ENCODE peak calls at places on chromosomes 7 and 10, in five cellular contexts. H is transverse colon, Q is right lobe of liver, M is lower leg skin, A is vagina. Z is an unnamed sample.

GRCh38 chr7:94654764-94655561 is 970 bp downstream of the SGCE start:
- DNase-seq in H (no peak), Q (no peak), M (no peak), A (no peak), Z (peak; percentile 59)

GRCh38 chr10:106078796-106079576 is 1085.5 kb downstream of the SORCS1 start:
- DNase-seq in H (no peak), Q (no peak), M (no peak), A (no peak), Z (no peak)

GRCh38 chr10:132708441-132708840 is 77.5 kb downstream of the NKX6-2 start:
- DNase-seq in H (no peak), Q (peak; percentile 31), M (peak; percentile 80), A (no peak), Z (no peak)

GRCh38 chr7:54960517-54960916 is 58.3 kb upstream of the EGFR start:
- DNase-seq in H (no peak), Q (no peak), M (no peak), A (no peak), Z (no peak)

GRCh38 chr10:26881600-26882331 is 21.0 kb upstream of the ABI1 start:
- DNase-seq in H (no peak), Q (no peak), M (no peak), A (no peak), Z (no peak)

GRCh38 chr10:72263613-72264241 is 10.0 kb upstream of the DDIT4 start:
- DNase-seq in H (peak; percentile 77), Q (peak; percentile 88), M (no peak), A (no peak), Z (no peak)

GRCh38 chr7:50204576-50204975 is 99.9 kb upstream of the IKZF1 start:
- DNase-seq in H (no peak), Q (no peak), M (no peak), A (peak; percentile 22), Z (no peak)

GRCh38 chr7:6273380-6273837 is 985 bp upstream of the CYTH3 start:
- DNase-seq in H (peak; percentile 77), Q (peak; percentile 85), M (peak; percentile 84), A (no peak), Z (peak; percentile 46)

GRCh38 chr7:2760098-2760889 is 72.3 kb downstream of the AMZ1 start:
- DNase-seq in H (peak; percentile 88), Q (no peak), M (peak; percentile 94), A (no peak), Z (peak; percentile 92)

GRCh38 chr10:86511027-86511865 is 10.3 kb downstream of the WAPL start:
- DNase-seq in H (no peak), Q (no peak), M (no peak), A (no peak), Z (no peak)

GRCh38 chr10:62082729-62083412 is 181.4 kb downstream of the ARID5B start:
- DNase-seq in H (peak; percentile 37), Q (no peak), M (no peak), A (no peak), Z (no peak)

GRCh38 chr7:107850671-107851070 is 40.3 kb upstream of the DLD start:
- DNase-seq in H (peak; percentile 53), Q (no peak), M (no peak), A (no peak), Z (no peak)

GRCh38 chr7:146175716-146176115 is 59.1 kb downstream of the CNTNAP2 start:
- DNase-seq in H (no peak), Q (no peak), M (no peak), A (no peak), Z (no peak)

GRCh38 chr10:7192041-7192440 is 218.8 kb downstream of the SFMBT2 start:
- DNase-seq in H (no peak), Q (no peak), M (no peak), A (no peak), Z (no peak)

GRCh38 chr7:24475573-24475972 is 97.7 kb upstream of the PALS2 start:
- DNase-seq in H (no peak), Q (no peak), M (no peak), A (no peak), Z (no peak)

GRCh38 chr7:2029936-2030335 is 202.8 kb downstream of the MAD1L1 start:
- DNase-seq in H (no peak), Q (no peak), M (peak; percentile 75), A (no peak), Z (no peak)

GRCh38 chr7:19122018-19122588 is 4.7 kb upstream of the TWIST1 start:
- DNase-seq in H (no peak), Q (no peak), M (no peak), A (no peak), Z (no peak)

GRCh38 chr7:70457477-70458194 is 674.3 kb upstream of the GALNT17 start:
- DNase-seq in H (no peak), Q (no peak), M (no peak), A (no peak), Z (no peak)

GRCh38 chr10:78997635-78998618 is 70.8 kb upstream of the ZMIZ1 start:
- DNase-seq in H (no peak), Q (peak; percentile 78), M (no peak), A (no peak), Z (no peak)

GRCh38 chr7:122984021-122984420 is 11.5 kb downstream of the TAS2R16 start:
- DNase-seq in H (no peak), Q (no peak), M (no peak), A (no peak), Z (no peak)

GRCh38 chr7:90973146-90973545 is 291.1 kb upstream of the FZD1 start:
- DNase-seq in H (no peak), Q (no peak), M (no peak), A (no peak), Z (no peak)
- TF ChIP-seq POLR2A in H (no peak), Q (no peak), M (no peak), A (no peak), Z (no peak)

GRCh38 chr7:159198016-159198724 is 53.5 kb upstream of the VIPR2 start:
- DNase-seq in H (no peak), Q (no peak), M (peak; percentile 68), A (no peak), Z (no peak)
- H3K4me3 ChIP-seq in H (no peak overlapping the region), Q (no peak overlapping the region), M (no peak overlapping the region), A (no peak overlapping the region), Z (no peak overlapping the region)

GRCh38 chr7:100578246-100579183 is 4.8 kb upstream of the SAP25 start:
- DNase-seq in H (no peak), Q (no peak), M (no peak), A (no peak), Z (no peak)

GRCh38 chr7:100583132-100584045 is 2.5 kb downstream of the LRCH4 start:
- DNase-seq in H (peak; percentile 72), Q (peak; percentile 65), M (peak; percentile 92), A (no peak), Z (peak; percentile 82)

GRCh38 chr7:100582650-100583049 is 3.3 kb downstream of the LRCH4 start:
- DNase-seq in H (no peak), Q (no peak), M (no peak), A (no peak), Z (no peak)

GRCh38 chr7:100582041-100582579 is 3.8 kb downstream of the LRCH4 start:
- DNase-seq in H (no peak), Q (peak; percentile 54), M (no peak), A (no peak), Z (no peak)

DNA sequence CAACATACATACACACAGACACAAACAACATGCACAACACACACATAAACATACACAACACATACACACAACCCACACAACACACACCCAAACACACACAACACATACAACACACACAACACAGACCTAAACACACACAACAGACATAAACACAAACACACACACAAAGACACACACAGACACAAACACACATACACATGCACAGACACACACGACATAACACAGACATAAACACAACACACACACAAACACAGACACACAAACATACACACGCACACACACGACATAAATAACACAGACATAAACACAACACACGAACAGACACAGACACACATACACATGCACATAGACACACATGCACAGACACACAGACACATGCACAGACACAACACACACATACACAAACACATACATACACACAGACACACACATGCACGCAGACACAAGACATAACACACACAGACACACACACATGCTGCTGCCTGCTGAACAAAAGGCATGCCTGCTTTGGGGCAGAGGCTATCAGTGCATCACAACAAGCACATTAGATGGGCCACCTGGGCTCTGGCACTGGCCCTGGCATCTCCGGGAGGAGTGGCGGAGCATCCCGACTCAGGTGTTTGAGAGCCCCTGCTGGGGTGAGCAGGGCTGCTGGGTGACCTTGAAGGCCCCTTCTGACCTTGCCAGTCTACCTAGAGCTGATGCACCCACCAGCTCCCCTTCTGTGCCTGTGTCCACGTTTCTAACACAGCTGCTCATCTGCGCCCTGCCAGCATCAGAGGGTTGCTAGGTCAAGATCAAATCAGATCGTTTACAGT is 5.3 kb downstream of the LRCH4 start:
- DNase-seq in H (no peak), Q (peak; percentile 43), M (no peak), A (no peak), Z (no peak)
- TF ChIP-seq POLR2A in H (no peak), Q (no peak), M (no peak), A (no peak), Z (no peak)

GRCh38 chr7:27161214-27161720 is 4.1 kb downstream of the HOXA9 start:
- DNase-seq in H (peak; percentile 66), Q (no peak), M (peak; percentile 89), A (no peak), Z (no peak)

GRCh38 chr7:27160546-27161213 is 4.2 kb upstream of the HOXA7 start:
- DNase-seq in H (peak; percentile 94), Q (peak; percentile 80), M (peak; percentile 99), A (no peak), Z (peak; percentile 95)

GRCh38 chr7:27159278-27160146 is 3.0 kb upstream of the HOXA7 start:
- DNase-seq in H (peak; percentile 19), Q (no peak), M (peak; percentile 83), A (no peak), Z (no peak)

GRCh38 chr7:27158436-27159277 is 2.2 kb upstream of the HOXA7 start:
- DNase-seq in H (peak; percentile 33), Q (no peak), M (peak; percentile 87), A (no peak), Z (no peak)

DNA sequence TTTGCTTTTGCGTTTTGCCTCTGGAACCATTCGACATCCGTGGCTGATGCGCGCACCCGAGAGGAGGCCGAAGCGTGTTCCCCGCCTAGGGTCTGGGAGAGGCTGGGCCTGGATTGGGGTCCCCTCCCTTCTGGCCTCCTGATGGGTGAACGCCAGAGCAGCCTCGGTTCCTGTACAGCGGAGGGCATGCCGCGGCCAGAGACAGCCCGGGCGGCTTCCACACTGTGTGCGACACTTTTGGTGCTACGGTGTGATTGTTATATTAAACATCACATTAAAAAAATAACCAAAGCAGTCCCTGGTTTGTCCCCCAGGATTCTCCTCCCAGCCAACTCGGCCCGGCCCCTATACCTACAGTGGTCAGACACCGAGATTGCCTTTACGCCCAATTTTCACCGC is 3.7 kb upstream of the HOXA7 start:
- DNase-seq in H (peak; percentile 37), Q (no peak), M (peak; percentile 87), A (no peak), Z (no peak)
- H3K4me3 ChIP-seq in H (peak overlapping the region; percentile 58), Q (no peak overlapping the region), M (no peak overlapping the region), A (peak overlapping the region; percentile 64), Z (peak overlapping the region; percentile 62)

Z was measured in testis.